ENCODE peak calls at places on chromosomes 3 and 15, in eight cellular contexts. T is brain microvascular endothelial cell; P is SW480; G is AG08396; J is B cell; Q is naive thymus-derived CD8-positive, alpha-beta T cell; M is HL-60; V is T-helper 1 cell. O is an unnamed sample.

GRCh38 chr3:170485294-170485693 is 66.6 kb downstream of the CLDN11 start:
- DNase-seq in M (no peak), T (no peak), G (no peak), Q (no peak), J (no peak), P (no peak), V (no peak), O (no peak)

GRCh38 chr15:83978588-83978987 is 257.0 kb upstream of the GOLGA6L4 start:
- DNase-seq in P (no peak), M (no peak), G (no peak), J (no peak), Q (no peak), V (no peak), T (no peak), O (no peak)

GRCh38 chr15:70036585-70037343 is 61.0 kb downstream of the TLE3 start:
- DNase-seq in J (peak), Q (no peak), P (peak), V (no peak), T (no peak), G (no peak), M (peak), O (no peak)

GRCh38 chr3:161069441-161070251 is 35.5 kb downstream of the B3GALNT1 start:
- DNase-seq in P (no peak), Q (no peak), G (peak), T (peak), V (no peak), J (peak), M (peak), O (peak)

GRCh38 chr3:74273555-74274402 is 340.7 kb downstream of the CNTN3 start:
- DNase-seq in T (no peak), J (no peak), P (no peak), M (no peak), V (no peak), G (no peak), Q (no peak), O (no peak)

GRCh38 chr15:71055461-71055860 is 59.8 kb upstream of the THSD4 start:
- DNase-seq in Q (no peak), P (no peak), M (no peak), G (no peak), J (no peak), T (no peak), V (no peak), O (no peak)

GRCh38 chr3:49813497-49814174 is at the start of gene UBA7:
- DNase-seq in Q (no peak), M (no peak), G (peak), V (no peak), P (peak), T (peak), J (peak), O (no peak)

GRCh38 chr3:46934508-46935167 is 41.9 kb downstream of the CCDC12 start:
- DNase-seq in M (no peak), T (no peak), V (no peak), G (no peak), Q (no peak), J (no peak), P (no peak), O (no peak)

GRCh38 chr3:111901617-111902016 is 42.6 kb downstream of the PHLDB2 start:
- DNase-seq in J (no peak), V (no peak), G (no peak), T (no peak), Q (no peak), P (no peak), M (no peak), O (no peak)

GRCh38 chr3:14403636-14404395 is 1.4 kb downstream of the SLC6A6 start:
- DNase-seq in P (peak), J (no peak), Q (no peak), T (no peak), M (no peak), G (peak), V (no peak), O (no peak)

GRCh38 chr15:99702895-99703602 is 30.2 kb downstream of the LYSMD4 start:
- DNase-seq in V (no peak), Q (no peak), T (no peak), M (no peak), G (no peak), P (peak), J (no peak), O (no peak)

GRCh38 chr3:51967384-51968174 is at the start of gene PCBP4:
- DNase-seq in V (peak), G (peak), J (no peak), M (no peak), T (no peak), Q (no peak), P (peak), O (no peak)

GRCh38 chr15:89379423-89379735 is 44.8 kb upstream of the POLG start:
- DNase-seq in G (no peak), J (no peak), P (no peak), V (no peak), Q (no peak), T (no peak), M (no peak), O (no peak)

GRCh38 chr3:143535994-143536784 is 312.1 kb downstream of the SLC9A9 start:
- DNase-seq in P (no peak), Q (no peak), T (no peak), J (no peak), G (no peak), M (no peak), V (no peak), O (no peak)

GRCh38 chr3:149553781-149554451 is 79.4 kb downstream of the TM4SF4 start:
- DNase-seq in V (no peak), Q (no peak), G (no peak), T (no peak), P (no peak), M (no peak), J (no peak), O (no peak)

GRCh38 chr15:89119489-89120478 is 31.5 kb downstream of the ABHD2 start:
- DNase-seq in G (peak), J (no peak), P (no peak), T (peak), Q (no peak), V (no peak), M (no peak), O (no peak)

GRCh38 chr15:49045691-49046112 is 544 bp downstream of the SECISBP2L start:
- DNase-seq in G (peak), P (peak), V (no peak), T (peak), J (peak), M (no peak), Q (no peak), O (peak)

GRCh38 chr3:151169700-151170224 is 33.3 kb downstream of the GPR171 start:
- DNase-seq in T (no peak), Q (peak), M (peak), V (no peak), G (no peak), J (no peak), P (peak), O (no peak)

GRCh38 chr3:171458056-171458856 is 1.9 kb downstream of the TNIK start:
- DNase-seq in M (no peak), T (no peak), J (no peak), G (no peak), V (peak), Q (peak), P (peak), O (no peak)

GRCh38 chr15:68334661-68335124 is 57.1 kb downstream of the FEM1B start:
- DNase-seq in G (peak), M (no peak), Q (no peak), V (no peak), J (no peak), P (peak), T (peak), O (no peak)

GRCh38 chr15:94205366-94205765 is 26.0 kb upstream of the MCTP2 start:
- DNase-seq in M (peak), V (no peak), T (no peak), P (peak), Q (no peak), J (no peak), G (no peak), O (no peak)

GRCh38 chr15:89631902-89632264 is 23.4 kb downstream of the KIF7 start:
- DNase-seq in Q (no peak), T (no peak), J (no peak), V (no peak), P (no peak), M (no peak), G (no peak), O (no peak)

GRCh38 chr3:148815736-148816135 is 11.9 kb upstream of the CPB1 start:
- DNase-seq in Q (no peak), P (no peak), T (no peak), G (no peak), V (no peak), M (no peak), J (no peak), O (no peak)

GRCh38 chr3:14275962-14276909 is 97.6 kb downstream of the LSM3 start:
- DNase-seq in Q (no peak), M (no peak), P (no peak), J (no peak), G (no peak), T (no peak), V (no peak), O (no peak)

GRCh38 chr3:129336093-129336706 is 57.5 kb downstream of the HMCES start:
- DNase-seq in G (no peak), T (no peak), J (no peak), P (no peak), Q (no peak), V (no peak), M (no peak), O (no peak)

GRCh38 chr15:47587938-47588817 is 129.1 kb upstream of the SEMA6D start:
- DNase-seq in G (no peak), P (no peak), J (no peak), T (no peak), Q (no peak), V (no peak), M (no peak), O (no peak)

GRCh38 chr3:156657862-156658731 is 16.3 kb upstream of the TIPARP start:
- DNase-seq in Q (no peak), J (no peak), G (no peak), P (no peak), V (no peak), T (no peak), M (no peak), O (no peak)

GRCh38 chr15:59843609-59844008 is 154.5 kb upstream of the BNIP2 start:
- DNase-seq in V (no peak), P (no peak), J (no peak), M (no peak), G (no peak), Q (no peak), T (no peak), O (no peak)

GRCh38 chr3:183249006-183249718 is 3.9 kb upstream of the B3GNT5 start:
- DNase-seq in V (no peak), T (no peak), P (no peak), Q (no peak), J (no peak), G (no peak), M (no peak), O (no peak)

GRCh38 chr3:171676600-171677175 is 133.6 kb downstream of the PLD1 start:
- DNase-seq in G (no peak), T (no peak), Q (no peak), P (no peak), V (no peak), J (no peak), M (no peak), O (peak)

GRCh38 chr3:58607816-58608215 is 30.6 kb upstream of the FAM107A start:
- DNase-seq in V (no peak), G (no peak), M (no peak), J (no peak), Q (no peak), T (no peak), P (no peak), O (peak)

GRCh38 chr15:23539892-23540291 is 25.6 kb upstream of the MKRN3 start:
- DNase-seq in G (no peak), T (no peak), M (no peak), Q (no peak), P (no peak), J (no peak), V (no peak), O (no peak)

O was measured in epithelial cell of proximal tubule.